ENCODE peak calls at places on chromosome 4, in four cellular contexts. One of them, this sample, is unnamed.

GRCh38 chr4:8855781-8856245 is 15.8 kb downstream of the HMX1 start:
- DNase-seq in progenitor cell of endocrine pancreas: no peak
- DNase-seq in chondrocyte: no peak
- DNase-seq in colonic mucosa: no peak
- DNase-seq in this sample: no peak

GRCh38 chr4:73723029-73723428 is 17.3 kb upstream of the CXCL8 start:
- DNase-seq in colonic mucosa: no peak
- DNase-seq in progenitor cell of endocrine pancreas: no peak
- DNase-seq in chondrocyte: no peak
- DNase-seq in this sample: no peak

GRCh38 chr4:13067077-13067476 is 417.1 kb downstream of the RAB28 start:
- DNase-seq in chondrocyte: no peak
- DNase-seq in colonic mucosa: no peak
- DNase-seq in progenitor cell of endocrine pancreas: no peak
- DNase-seq in this sample: no peak

GRCh38 chr4:140296871-140297570 is 76.4 kb upstream of the SCOC start:
- DNase-seq in colonic mucosa: no peak
- DNase-seq in progenitor cell of endocrine pancreas: no peak
- DNase-seq in chondrocyte: no peak
- DNase-seq in this sample: no peak

GRCh38 chr4:166324321-166324720 is 451.3 kb downstream of the TLL1 start:
- DNase-seq in chondrocyte: no peak
- DNase-seq in progenitor cell of endocrine pancreas: no peak
- DNase-seq in colonic mucosa: peak
- DNase-seq in this sample: no peak

GRCh38 chr4:83189631-83190136 is 75.2 kb upstream of the PLAC8 start:
- DNase-seq in progenitor cell of endocrine pancreas: no peak
- DNase-seq in colonic mucosa: no peak
- DNase-seq in chondrocyte: no peak
- DNase-seq in this sample: no peak

GRCh38 chr4:2811830-2812599 is 19.1 kb downstream of the SH3BP2 start:
- DNase-seq in progenitor cell of endocrine pancreas: no peak
- DNase-seq in colonic mucosa: peak
- DNase-seq in chondrocyte: no peak
- DNase-seq in this sample: no peak

GRCh38 chr4:113575391-113575790 is 186.1 kb downstream of the CAMK2D start:
- DNase-seq in progenitor cell of endocrine pancreas: no peak
- DNase-seq in colonic mucosa: no peak
- DNase-seq in chondrocyte: no peak
- DNase-seq in this sample: no peak

GRCh38 chr4:76831475-76832390 is 66.2 kb downstream of the SOWAHB start:
- DNase-seq in progenitor cell of endocrine pancreas: no peak
- DNase-seq in colonic mucosa: peak
- DNase-seq in chondrocyte: no peak
- DNase-seq in this sample: no peak

GRCh38 chr4:129641179-129641578 is 545.2 kb downstream of the C4orf33 start:
- DNase-seq in colonic mucosa: peak
- DNase-seq in chondrocyte: no peak
- DNase-seq in progenitor cell of endocrine pancreas: peak
- DNase-seq in this sample: peak

GRCh38 chr4:159193256-159193655 is 90.4 kb downstream of the RAPGEF2 start:
- DNase-seq in chondrocyte: no peak
- DNase-seq in colonic mucosa: no peak
- DNase-seq in progenitor cell of endocrine pancreas: no peak
- DNase-seq in this sample: no peak

GRCh38 chr4:80215449-80216052 is 18.2 kb downstream of the PRDM8 start:
- DNase-seq in colonic mucosa: no peak
- DNase-seq in chondrocyte: no peak
- DNase-seq in progenitor cell of endocrine pancreas: no peak
- DNase-seq in this sample: no peak

GRCh38 chr4:762211-763190 is 56.9 kb downstream of the PCGF3 start:
- DNase-seq in chondrocyte: peak
- DNase-seq in progenitor cell of endocrine pancreas: no peak
- DNase-seq in colonic mucosa: no peak
- DNase-seq in this sample: no peak

GRCh38 chr4:165493359-165493758 is 114.6 kb downstream of the CPE start:
- DNase-seq in chondrocyte: no peak
- DNase-seq in colonic mucosa: peak
- DNase-seq in progenitor cell of endocrine pancreas: peak
- DNase-seq in this sample: peak

GRCh38 chr4:83558693-83559092 is 22.8 kb downstream of the GPAT3 start:
- DNase-seq in progenitor cell of endocrine pancreas: no peak
- DNase-seq in colonic mucosa: no peak
- DNase-seq in chondrocyte: no peak
- DNase-seq in this sample: no peak

GRCh38 chr4:113496698-113497097 is 264.8 kb downstream of the CAMK2D start:
- DNase-seq in chondrocyte: no peak
- DNase-seq in colonic mucosa: no peak
- DNase-seq in progenitor cell of endocrine pancreas: no peak
- DNase-seq in this sample: no peak

GRCh38 chr4:26839016-26839415 is 21.6 kb upstream of the STIM2 start:
- DNase-seq in colonic mucosa: no peak
- DNase-seq in chondrocyte: no peak
- DNase-seq in progenitor cell of endocrine pancreas: no peak
- DNase-seq in this sample: no peak

GRCh38 chr4:111813565-111814140 is 331.6 kb upstream of the FAM241A start:
- DNase-seq in progenitor cell of endocrine pancreas: no peak
- DNase-seq in chondrocyte: no peak
- DNase-seq in colonic mucosa: no peak
- DNase-seq in this sample: no peak

GRCh38 chr4:188023682-188024081 is 28.1 kb downstream of the ZFP42 start:
- DNase-seq in progenitor cell of endocrine pancreas: no peak
- DNase-seq in chondrocyte: no peak
- DNase-seq in colonic mucosa: no peak
- DNase-seq in this sample: no peak

GRCh38 chr4:173370130-173370476 is 651 bp upstream of the SAP30 start:
- DNase-seq in progenitor cell of endocrine pancreas: no peak
- DNase-seq in chondrocyte: no peak
- DNase-seq in colonic mucosa: no peak
- DNase-seq in this sample: peak

GRCh38 chr4:128394778-128395177 is 107.2 kb upstream of the PGRMC2 start:
- DNase-seq in colonic mucosa: no peak
- DNase-seq in progenitor cell of endocrine pancreas: no peak
- DNase-seq in chondrocyte: no peak
- DNase-seq in this sample: no peak

GRCh38 chr4:176320976-176321361 is 1.2 kb downstream of the SPCS3 start:
- DNase-seq in colonic mucosa: no peak
- DNase-seq in progenitor cell of endocrine pancreas: no peak
- DNase-seq in chondrocyte: no peak
- DNase-seq in this sample: no peak

GRCh38 chr4:88870428-88870827 is 172.8 kb upstream of the NAP1L5 start:
- DNase-seq in progenitor cell of endocrine pancreas: no peak
- DNase-seq in chondrocyte: no peak
- DNase-seq in colonic mucosa: no peak
- DNase-seq in this sample: no peak

GRCh38 chr4:115851918-115852766 is 738.7 kb upstream of the NDST4 start:
- DNase-seq in chondrocyte: no peak
- DNase-seq in progenitor cell of endocrine pancreas: peak
- DNase-seq in colonic mucosa: peak
- DNase-seq in this sample: no peak

GRCh38 chr4:1043658-1044468 is 32.4 kb downstream of the FGFRL1 start:
- DNase-seq in colonic mucosa: peak
- DNase-seq in chondrocyte: peak
- DNase-seq in progenitor cell of endocrine pancreas: peak
- DNase-seq in this sample: peak

GRCh38 chr4:95219109-95219508 is 329.7 kb downstream of the UNC5C start:
- DNase-seq in progenitor cell of endocrine pancreas: no peak
- DNase-seq in chondrocyte: no peak
- DNase-seq in colonic mucosa: no peak
- DNase-seq in this sample: no peak

GRCh38 chr4:19700951-19701350 is 550.8 kb upstream of the SLIT2 start:
- DNase-seq in colonic mucosa: no peak
- DNase-seq in chondrocyte: no peak
- DNase-seq in progenitor cell of endocrine pancreas: no peak
- DNase-seq in this sample: no peak

GRCh38 chr4:68738036-68738435 is 67.6 kb upstream of the UGT2B15 start:
- DNase-seq in progenitor cell of endocrine pancreas: no peak
- DNase-seq in colonic mucosa: no peak
- DNase-seq in chondrocyte: no peak
- DNase-seq in this sample: no peak

GRCh38 chr4:146398896-146399443 is 122.8 kb downstream of the SLC10A7 start:
- DNase-seq in chondrocyte: no peak
- DNase-seq in progenitor cell of endocrine pancreas: no peak
- DNase-seq in colonic mucosa: no peak
- DNase-seq in this sample: no peak

GRCh38 chr4:166622425-166622977 is 611.8 kb downstream of the SPOCK3 start:
- DNase-seq in chondrocyte: no peak
- DNase-seq in progenitor cell of endocrine pancreas: no peak
- DNase-seq in colonic mucosa: no peak
- DNase-seq in this sample: no peak

GRCh38 chr4:92270908-92271307 is 32.9 kb upstream of the GRID2 start:
- DNase-seq in progenitor cell of endocrine pancreas: no peak
- DNase-seq in colonic mucosa: no peak
- DNase-seq in chondrocyte: no peak
- DNase-seq in this sample: no peak

GRCh38 chr4:53841711-53842110 is 222.7 kb downstream of the CHIC2 start:
- DNase-seq in progenitor cell of endocrine pancreas: no peak
- DNase-seq in colonic mucosa: no peak
- DNase-seq in chondrocyte: no peak
- DNase-seq in this sample: no peak

GRCh38 chr4:19266566-19266965 is 985.1 kb upstream of the SLIT2 start:
- DNase-seq in chondrocyte: no peak
- DNase-seq in colonic mucosa: no peak
- DNase-seq in progenitor cell of endocrine pancreas: no peak
- DNase-seq in this sample: no peak

GRCh38 chr4:186012071-186012470 is 56.9 kb upstream of the TLR3 start:
- DNase-seq in progenitor cell of endocrine pancreas: no peak
- DNase-seq in colonic mucosa: no peak
- DNase-seq in chondrocyte: no peak
- DNase-seq in this sample: no peak

GRCh38 chr4:23966720-23967119 is 76.9 kb upstream of the PPARGC1A start:
- DNase-seq in colonic mucosa: no peak
- DNase-seq in progenitor cell of endocrine pancreas: no peak
- DNase-seq in chondrocyte: no peak
- DNase-seq in this sample: no peak
- TF ChIP-seq CTCF in colonic mucosa: peak
- TF ChIP-seq CTCF in progenitor cell of endocrine pancreas: peak
- TF ChIP-seq CTCF in chondrocyte: peak
- TF ChIP-seq CTCF in this sample: no peak

GRCh38 chr4:139229534-139230039 is 50.4 kb downstream of the MGARP start:
- DNase-seq in colonic mucosa: peak
- DNase-seq in progenitor cell of endocrine pancreas: no peak
- DNase-seq in chondrocyte: no peak
- DNase-seq in this sample: no peak

GRCh38 chr4:139222215-139222614 is 45.2 kb upstream of the ELF2 start:
- DNase-seq in chondrocyte: no peak
- DNase-seq in colonic mucosa: no peak
- DNase-seq in progenitor cell of endocrine pancreas: no peak
- DNase-seq in this sample: no peak

GRCh38 chr4:139223682-139224317 is 46.8 kb upstream of the ELF2 start:
- DNase-seq in chondrocyte: no peak
- DNase-seq in progenitor cell of endocrine pancreas: no peak
- DNase-seq in colonic mucosa: no peak
- DNase-seq in this sample: no peak

GRCh38 chr4:139232751-139233150 is 47.3 kb downstream of the MGARP start:
- DNase-seq in chondrocyte: no peak
- DNase-seq in progenitor cell of endocrine pancreas: no peak
- DNase-seq in colonic mucosa: no peak
- DNase-seq in this sample: no peak

GRCh38 chr4:139227729-139228404 is 50.8 kb upstream of the ELF2 start:
- DNase-seq in chondrocyte: no peak
- DNase-seq in colonic mucosa: no peak
- DNase-seq in progenitor cell of endocrine pancreas: no peak
- DNase-seq in this sample: no peak
- TF ChIP-seq CTCF in chondrocyte: peak
- TF ChIP-seq CTCF in colonic mucosa: no peak
- TF ChIP-seq CTCF in progenitor cell of endocrine pancreas: no peak
- TF ChIP-seq CTCF in this sample: no peak

DNA sequence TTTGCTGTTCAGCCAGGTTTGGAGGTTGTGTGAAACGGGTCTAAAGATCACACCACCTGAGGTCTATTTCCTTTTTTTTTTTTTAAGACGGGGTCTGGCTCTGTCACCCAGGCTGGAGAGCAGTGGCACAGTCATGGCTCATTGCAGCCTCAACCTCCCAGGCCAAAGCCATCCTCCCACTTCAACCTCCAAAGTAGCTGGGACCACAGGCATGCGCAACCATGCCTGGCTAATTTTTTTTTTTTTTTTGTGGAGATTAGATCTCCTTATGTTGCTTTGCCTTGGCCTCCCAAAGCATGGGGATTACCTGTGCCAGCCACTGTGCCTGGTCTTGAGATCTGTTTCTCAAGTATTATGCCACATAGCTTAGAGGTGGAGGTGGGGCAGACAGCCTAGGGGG is 49.2 kb upstream of the ELOVL6 start:
- DNase-seq in progenitor cell of endocrine pancreas: no peak
- DNase-seq in colonic mucosa: no peak
- DNase-seq in chondrocyte: no peak
- DNase-seq in this sample: no peak
- TF ChIP-seq CTCF in progenitor cell of endocrine pancreas: no peak
- TF ChIP-seq CTCF in colonic mucosa: no peak
- TF ChIP-seq CTCF in chondrocyte: no peak
- TF ChIP-seq CTCF in this sample: no peak

GRCh38 chr4:154475800-154476199 is 15.8 kb downstream of the DCHS2 start:
- DNase-seq in colonic mucosa: no peak
- DNase-seq in progenitor cell of endocrine pancreas: no peak
- DNase-seq in chondrocyte: no peak
- DNase-seq in this sample: no peak
- TF ChIP-seq CTCF in colonic mucosa: no peak
- TF ChIP-seq CTCF in progenitor cell of endocrine pancreas: no peak
- TF ChIP-seq CTCF in chondrocyte: no peak
- TF ChIP-seq CTCF in this sample: no peak

GRCh38 chr4:121306932-121307331 is 73.9 kb downstream of the QRFPR start:
- DNase-seq in progenitor cell of endocrine pancreas: no peak
- DNase-seq in chondrocyte: no peak
- DNase-seq in colonic mucosa: no peak
- DNase-seq in this sample: no peak
- TF ChIP-seq CTCF in progenitor cell of endocrine pancreas: no peak
- TF ChIP-seq CTCF in chondrocyte: no peak
- TF ChIP-seq CTCF in colonic mucosa: no peak
- TF ChIP-seq CTCF in this sample: no peak